ENCODE peak calls at places on chromosomes 12 and 14, in four cellular contexts. Q, V, E and X are unnamed samples.

GRCh38 chr14:29536886-29537511 is 390.6 kb downstream of the PRKD1 start:
- DNase-seq in V (peak; percentile 25), Q (no peak), E (no peak), X (no peak)

GRCh38 chr12:106170285-106170684 is 31.5 kb upstream of the NUAK1 start:
- DNase-seq in Q (no peak), V (no peak), E (no peak), X (no peak)

GRCh38 chr14:101181717-101182313 is 278.3 kb upstream of the RTL1 start:
- DNase-seq in Q (no peak), V (no peak), E (no peak), X (no peak)

GRCh38 chr14:36471431-36471830 is 48.6 kb downstream of the NKX2-1 start:
- DNase-seq in Q (no peak), E (no peak), V (no peak), X (no peak)

GRCh38 chr12:45342848-45343247 is 127.0 kb downstream of the ANO6 start:
- DNase-seq in E (no peak), V (no peak), Q (no peak), X (no peak)

GRCh38 chr12:55925870-55926737 is 1.6 kb downstream of the PYM1 start:
- DNase-seq in V (no peak), E (no peak), Q (no peak), X (peak; percentile 17)

GRCh38 chr12:105220929-105221290 is 15.1 kb downstream of the APPL2 start:
- DNase-seq in V (no peak), E (no peak), Q (no peak), X (no peak)

GRCh38 chr14:71117839-71118743 is 210.8 kb downstream of the PCNX1 start:
- DNase-seq in V (peak; percentile 18), Q (no peak), E (no peak), X (peak; percentile 11)

GRCh38 chr12:12608557-12608957 is 3.1 kb upstream of the CREBL2 start:
- DNase-seq in Q (peak; percentile 28), E (no peak), V (peak; percentile 25), X (no peak)

GRCh38 chr12:33942172-33942571 is 80.1 kb upstream of the ALG10 start:
- DNase-seq in E (no peak), Q (no peak), V (no peak), X (no peak)

GRCh38 chr12:107612508-107612907 is 73.1 kb upstream of the PWP1 start:
- DNase-seq in E (no peak), V (no peak), Q (no peak), X (no peak)

GRCh38 chr12:107605293-107605692 is 80.3 kb upstream of the PWP1 start:
- DNase-seq in V (no peak), E (no peak), Q (no peak), X (no peak)

GRCh38 chr12:107610030-107610859 is 75.4 kb upstream of the PWP1 start:
- DNase-seq in V (peak; percentile 12), Q (peak; percentile 58), E (peak; percentile 78), X (peak; percentile 43)

DNA sequence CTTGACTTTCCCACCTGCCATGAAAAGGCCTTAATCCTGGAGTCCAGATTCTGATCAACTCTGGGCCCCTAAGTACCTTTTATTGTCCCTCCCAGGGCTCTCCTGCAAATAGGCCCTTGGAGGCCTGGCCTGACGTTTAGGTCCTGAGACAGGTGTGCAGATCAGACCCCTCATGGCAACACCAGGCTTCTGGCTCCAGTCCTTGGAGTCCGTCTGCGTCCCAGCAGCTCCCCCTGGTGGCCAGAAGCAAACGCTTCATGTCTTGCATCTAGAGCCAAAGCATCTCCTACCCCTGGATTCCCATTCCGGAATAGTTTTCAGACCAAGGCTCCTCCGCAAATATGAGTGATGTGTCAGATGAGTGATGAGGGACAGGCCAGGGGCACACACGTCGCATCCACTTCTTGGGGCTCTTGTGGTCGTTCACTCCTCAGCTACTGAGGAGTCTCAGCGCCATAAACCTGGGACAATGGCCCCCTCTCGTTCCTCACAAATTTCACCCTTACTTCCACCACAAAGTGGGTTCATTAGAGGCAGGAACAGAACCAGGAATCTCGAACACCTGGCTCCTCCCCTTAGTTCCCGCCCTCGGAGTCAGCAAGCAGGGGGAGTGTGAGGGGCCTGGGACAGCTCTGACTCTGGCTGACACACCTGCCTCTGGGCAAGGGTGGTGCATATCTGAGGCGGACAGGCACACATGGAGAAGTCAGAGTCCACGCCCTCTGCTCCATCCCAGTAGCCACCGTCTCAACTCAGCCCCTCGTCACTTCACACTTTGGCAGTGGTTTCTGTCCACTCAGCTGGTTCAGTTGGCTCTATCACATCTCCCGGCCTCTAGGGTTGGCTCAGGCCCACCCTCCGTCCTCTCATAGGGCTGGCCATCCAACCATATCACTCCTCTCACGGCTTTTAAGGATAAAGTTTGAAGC is 77.9 kb upstream of the PWP1 start:
- DNase-seq in Q (peak; percentile 86), V (peak; percentile 64), E (peak; percentile 94), X (peak; percentile 80)
- TF ChIP-seq PHF8 in Q (no peak), V (no peak), E (no peak), X (no peak)

DNA sequence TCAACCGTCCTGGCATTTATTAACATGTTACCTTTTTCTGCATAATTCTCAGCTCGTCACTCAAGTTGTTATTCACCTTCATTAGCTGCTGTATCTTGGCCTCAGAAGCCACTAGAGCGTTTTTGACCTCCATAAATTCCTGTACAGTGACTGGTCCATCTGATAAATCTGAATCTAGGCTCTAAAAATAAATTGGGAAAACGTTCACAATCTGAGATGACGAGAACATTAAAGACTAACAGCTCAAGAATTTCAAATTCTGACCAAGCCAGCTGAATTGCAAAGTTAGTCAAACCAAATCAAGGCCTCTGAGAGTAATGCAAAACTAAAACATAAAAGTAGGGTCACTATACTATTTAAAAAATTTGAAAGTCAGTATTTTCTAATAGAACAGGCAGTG is 45.0 kb downstream of the GIT2 start:
- DNase-seq in E (no peak), V (no peak), Q (no peak), X (no peak)
- TF ChIP-seq PHF8 in E (no peak), V (no peak), Q (no peak), X (no peak)

GRCh38 chr12:1540690-1541089 is 53.7 kb downstream of the FBXL14 start:
- DNase-seq in Q (no peak), V (peak; percentile 31), E (no peak), X (no peak)

GRCh38 chr12:1546931-1547640 is 47.3 kb downstream of the FBXL14 start:
- DNase-seq in Q (no peak), V (no peak), E (no peak), X (no peak)

GRCh38 chr12:1542599-1542998 is 51.8 kb downstream of the FBXL14 start:
- DNase-seq in V (no peak), E (no peak), Q (no peak), X (no peak)

GRCh38 chr12:1544991-1545700 is 49.2 kb downstream of the FBXL14 start:
- DNase-seq in E (no peak), V (peak; percentile 7), Q (no peak), X (no peak)
- TF ChIP-seq PHF8 in E (no peak), V (no peak), Q (no peak), X (no peak)

DNA sequence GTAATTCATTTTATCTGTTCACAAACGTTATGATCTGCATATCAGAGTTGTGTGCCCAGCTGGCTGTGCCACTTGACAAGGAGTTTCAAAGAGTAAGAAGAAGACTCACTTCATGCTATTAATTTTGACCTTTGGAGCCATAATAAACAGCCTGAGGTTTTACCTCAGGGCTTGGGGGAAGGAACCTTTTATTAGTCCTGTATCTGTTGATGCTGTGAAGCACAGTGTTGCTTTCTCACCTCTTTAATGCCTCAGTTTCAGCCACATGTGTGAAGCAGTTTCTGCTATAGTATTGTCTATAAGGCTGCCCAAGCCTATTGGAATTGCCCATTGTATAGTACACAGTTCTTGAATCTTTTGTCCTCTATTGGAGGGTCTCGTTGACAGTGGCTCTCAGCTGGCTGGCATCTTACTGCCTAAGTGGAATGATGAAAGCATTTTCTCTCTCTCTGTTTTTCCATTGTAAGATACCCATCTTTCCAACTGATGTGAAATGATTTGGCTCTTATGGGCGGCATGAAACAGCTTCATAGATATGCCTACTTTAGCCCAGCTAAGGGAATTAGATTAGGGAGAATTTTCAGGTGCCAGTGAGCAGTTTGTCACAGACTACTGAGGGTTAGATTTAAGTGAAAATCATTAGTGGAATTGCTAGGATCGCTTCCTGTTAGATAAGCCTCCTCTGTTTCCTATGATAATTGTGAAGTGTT is 34.8 kb downstream of the GPATCH2L start:
- DNase-seq in V (no peak), Q (no peak), E (no peak), X (no peak)
- TF ChIP-seq PHF8 in V (no peak), Q (no peak), E (no peak), X (no peak)